ENCODE peak calls at places on chromosome 21, in four cellular contexts. One of them, this sample, is unnamed.

GRCh38 chr21:25396135-25396711 is 211.1 kb downstream of the MRPL39 start:
- DNase-seq in sigmoid colon: no peak
- DNase-seq in uterus: no peak
- DNase-seq in stomach: no peak
- DNase-seq in this sample: no peak

GRCh38 chr21:28216976-28217523 is 775.6 kb downstream of the LTN1 start:
- DNase-seq in sigmoid colon: no peak
- DNase-seq in uterus: no peak
- DNase-seq in stomach: no peak
- DNase-seq in this sample: no peak

GRCh38 chr21:16792155-16792554 is 720.7 kb upstream of the CXADR start:
- DNase-seq in sigmoid colon: no peak
- DNase-seq in uterus: no peak
- DNase-seq in stomach: no peak
- DNase-seq in this sample: no peak

GRCh38 chr21:38240121-38240520 is 16.7 kb upstream of the KCNJ15 start:
- DNase-seq in sigmoid colon: no peak
- DNase-seq in uterus: no peak
- DNase-seq in stomach: no peak
- DNase-seq in this sample: no peak

GRCh38 chr21:38832664-38833063 is 26.9 kb downstream of the ETS2 start:
- DNase-seq in sigmoid colon: no peak
- DNase-seq in uterus: no peak
- DNase-seq in stomach: no peak
- DNase-seq in this sample: no peak

GRCh38 chr21:26958792-26959191 is 8.1 kb downstream of the ADAMTS5 start:
- DNase-seq in sigmoid colon: no peak
- DNase-seq in uterus: no peak
- DNase-seq in stomach: no peak
- DNase-seq in this sample: no peak

GRCh38 chr21:22855581-22855980 is 1857.4 kb downstream of the NCAM2 start:
- DNase-seq in sigmoid colon: no peak
- DNase-seq in uterus: no peak
- DNase-seq in stomach: no peak
- DNase-seq in this sample: no peak

GRCh38 chr21:32580949-32581348 is 4.4 kb downstream of the TCP10L start:
- DNase-seq in sigmoid colon: no peak
- DNase-seq in uterus: no peak
- DNase-seq in stomach: no peak
- DNase-seq in this sample: no peak

GRCh38 chr21:28539623-28539988 is 453.1 kb downstream of the LTN1 start:
- DNase-seq in sigmoid colon: no peak
- DNase-seq in uterus: no peak
- DNase-seq in stomach: no peak
- DNase-seq in this sample: no peak

GRCh38 chr21:26194326-26194725 is 23.8 kb upstream of the APP start:
- DNase-seq in sigmoid colon: no peak
- DNase-seq in uterus: no peak
- DNase-seq in stomach: no peak
- DNase-seq in this sample: no peak

GRCh38 chr21:39637197-39637970 is 24.6 kb downstream of the B3GALT5 start:
- DNase-seq in sigmoid colon: no peak
- DNase-seq in uterus: no peak
- DNase-seq in stomach: no peak
- DNase-seq in this sample: no peak

GRCh38 chr21:31872452-31873274 is at the start of gene HUNK:
- DNase-seq in sigmoid colon: no peak
- DNase-seq in uterus: peak
- DNase-seq in stomach: no peak
- DNase-seq in this sample: no peak

GRCh38 chr21:40130476-40130875 is 263.2 kb downstream of the PCP4 start:
- DNase-seq in sigmoid colon: no peak
- DNase-seq in uterus: no peak
- DNase-seq in stomach: no peak
- DNase-seq in this sample: no peak

GRCh38 chr21:33171584-33172169 is 58.1 kb upstream of the IFNAR2 start:
- DNase-seq in sigmoid colon: no peak
- DNase-seq in uterus: no peak
- DNase-seq in stomach: no peak
- DNase-seq in this sample: no peak

GRCh38 chr21:9839011-9839661 is 682.2 kb upstream of the TPTE start:
- DNase-seq in sigmoid colon: peak
- DNase-seq in uterus: no peak
- DNase-seq in stomach: no peak
- DNase-seq in this sample: peak

DNA sequence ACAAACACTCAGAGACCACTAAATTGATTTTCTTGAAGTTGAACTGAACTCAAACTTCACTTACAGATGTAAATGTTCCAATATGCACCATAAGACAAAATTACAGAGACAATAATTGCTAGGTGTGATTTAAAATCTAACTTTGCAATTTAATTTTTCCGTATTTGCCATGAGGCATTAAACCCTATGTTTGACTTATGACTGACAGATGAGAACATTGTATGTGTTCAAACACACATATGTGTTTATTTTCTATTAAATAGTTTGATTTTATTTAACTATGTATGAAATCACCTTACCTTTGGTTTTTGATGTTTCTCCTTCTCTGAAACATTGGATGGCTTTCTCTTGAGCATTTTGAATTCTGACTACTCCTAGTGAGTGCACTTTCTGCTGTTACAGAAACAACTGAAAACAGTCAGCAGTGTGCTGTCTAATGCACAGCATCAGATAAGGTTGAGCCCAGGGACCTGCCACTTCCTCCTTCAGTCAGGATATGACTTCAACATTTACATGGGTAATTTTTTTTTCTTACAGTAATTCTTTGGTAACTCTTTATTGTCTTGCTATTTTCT is at the start of gene SAMSN1:
- DNase-seq in sigmoid colon: peak
- DNase-seq in uterus: no peak
- DNase-seq in stomach: peak
- DNase-seq in this sample: no peak
- TF ChIP-seq POLR2A in sigmoid colon: peak
- TF ChIP-seq POLR2A in uterus: no peak
- TF ChIP-seq POLR2A in stomach: no peak
- TF ChIP-seq POLR2A in this sample: no peak

GRCh38 chr21:41374177-41374712 is 12.4 kb downstream of the MX2 start:
- DNase-seq in sigmoid colon: peak
- DNase-seq in uterus: peak
- DNase-seq in stomach: no peak
- DNase-seq in this sample: no peak
- TF ChIP-seq CTCF in sigmoid colon: no peak
- TF ChIP-seq CTCF in uterus: no peak
- TF ChIP-seq CTCF in stomach: no peak
- TF ChIP-seq CTCF in this sample: no peak

GRCh38 chr21:45363921-45364463 is 41.0 kb upstream of the COL18A1 start:
- DNase-seq in sigmoid colon: peak
- DNase-seq in uterus: peak
- DNase-seq in stomach: peak
- DNase-seq in this sample: peak
- TF ChIP-seq POLR2A in sigmoid colon: no peak
- TF ChIP-seq POLR2A in uterus: peak
- TF ChIP-seq POLR2A in stomach: no peak
- TF ChIP-seq POLR2A in this sample: no peak

GRCh38 chr21:45357436-45358260 is 47.3 kb upstream of the COL18A1 start:
- DNase-seq in sigmoid colon: peak
- DNase-seq in uterus: peak
- DNase-seq in stomach: peak
- DNase-seq in this sample: no peak

GRCh38 chr21:45356653-45357435 is 48.1 kb upstream of the COL18A1 start:
- DNase-seq in sigmoid colon: no peak
- DNase-seq in uterus: no peak
- DNase-seq in stomach: no peak
- DNase-seq in this sample: no peak

GRCh38 chr21:45354970-45355369 is 50.0 kb upstream of the COL18A1 start:
- DNase-seq in sigmoid colon: no peak
- DNase-seq in uterus: no peak
- DNase-seq in stomach: no peak
- DNase-seq in this sample: no peak

GRCh38 chr21:45355573-45355972 is 49.4 kb upstream of the COL18A1 start:
- DNase-seq in sigmoid colon: no peak
- DNase-seq in uterus: no peak
- DNase-seq in stomach: no peak
- DNase-seq in this sample: no peak

DNA sequence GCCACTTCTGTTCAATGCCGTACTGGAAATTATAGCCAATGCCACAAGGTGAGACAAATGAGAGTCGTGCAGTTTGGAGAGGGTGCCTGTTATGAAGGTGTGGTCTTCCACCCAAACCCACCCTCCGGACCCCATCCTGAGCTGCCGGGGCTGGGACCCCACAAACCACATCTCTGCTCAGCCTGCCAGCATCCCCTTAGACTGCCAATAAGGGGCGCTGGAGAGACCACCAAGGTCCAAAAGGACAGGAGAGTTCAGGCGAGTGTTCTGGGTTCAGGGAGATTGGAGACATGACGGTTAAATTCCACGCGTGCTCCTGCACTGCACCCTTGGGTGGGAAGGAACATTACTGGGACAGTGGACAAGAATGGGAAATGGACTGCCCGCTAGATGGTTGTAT is 48.7 kb upstream of the COL18A1 start:
- DNase-seq in sigmoid colon: no peak
- DNase-seq in uterus: no peak
- DNase-seq in stomach: no peak
- DNase-seq in this sample: no peak
- TF ChIP-seq CTCF in sigmoid colon: no peak
- TF ChIP-seq CTCF in uterus: no peak
- TF ChIP-seq CTCF in stomach: no peak
- TF ChIP-seq CTCF in this sample: no peak

GRCh38 chr21:43769325-43769958 is 6.7 kb downstream of the CSTB start:
- DNase-seq in sigmoid colon: no peak
- DNase-seq in uterus: no peak
- DNase-seq in stomach: no peak
- DNase-seq in this sample: no peak

GRCh38 chr21:43771199-43771675 is 4.9 kb downstream of the CSTB start:
- DNase-seq in sigmoid colon: no peak
- DNase-seq in uterus: no peak
- DNase-seq in stomach: no peak
- DNase-seq in this sample: no peak

GRCh38 chr21:43771698-43772367 is 4.3 kb downstream of the CSTB start:
- DNase-seq in sigmoid colon: no peak
- DNase-seq in uterus: no peak
- DNase-seq in stomach: no peak
- DNase-seq in this sample: no peak

GRCh38 chr21:43768868-43769167 is 7.3 kb downstream of the CSTB start:
- DNase-seq in sigmoid colon: no peak
- DNase-seq in uterus: no peak
- DNase-seq in stomach: no peak
- DNase-seq in this sample: no peak

GRCh38 chr21:43770066-43770655 is 5.9 kb downstream of the CSTB start:
- DNase-seq in sigmoid colon: no peak
- DNase-seq in uterus: no peak
- DNase-seq in stomach: no peak
- DNase-seq in this sample: no peak
- TF ChIP-seq POLR2A in sigmoid colon: no peak
- TF ChIP-seq POLR2A in uterus: no peak
- TF ChIP-seq POLR2A in stomach: no peak
- TF ChIP-seq POLR2A in this sample: no peak

DNA sequence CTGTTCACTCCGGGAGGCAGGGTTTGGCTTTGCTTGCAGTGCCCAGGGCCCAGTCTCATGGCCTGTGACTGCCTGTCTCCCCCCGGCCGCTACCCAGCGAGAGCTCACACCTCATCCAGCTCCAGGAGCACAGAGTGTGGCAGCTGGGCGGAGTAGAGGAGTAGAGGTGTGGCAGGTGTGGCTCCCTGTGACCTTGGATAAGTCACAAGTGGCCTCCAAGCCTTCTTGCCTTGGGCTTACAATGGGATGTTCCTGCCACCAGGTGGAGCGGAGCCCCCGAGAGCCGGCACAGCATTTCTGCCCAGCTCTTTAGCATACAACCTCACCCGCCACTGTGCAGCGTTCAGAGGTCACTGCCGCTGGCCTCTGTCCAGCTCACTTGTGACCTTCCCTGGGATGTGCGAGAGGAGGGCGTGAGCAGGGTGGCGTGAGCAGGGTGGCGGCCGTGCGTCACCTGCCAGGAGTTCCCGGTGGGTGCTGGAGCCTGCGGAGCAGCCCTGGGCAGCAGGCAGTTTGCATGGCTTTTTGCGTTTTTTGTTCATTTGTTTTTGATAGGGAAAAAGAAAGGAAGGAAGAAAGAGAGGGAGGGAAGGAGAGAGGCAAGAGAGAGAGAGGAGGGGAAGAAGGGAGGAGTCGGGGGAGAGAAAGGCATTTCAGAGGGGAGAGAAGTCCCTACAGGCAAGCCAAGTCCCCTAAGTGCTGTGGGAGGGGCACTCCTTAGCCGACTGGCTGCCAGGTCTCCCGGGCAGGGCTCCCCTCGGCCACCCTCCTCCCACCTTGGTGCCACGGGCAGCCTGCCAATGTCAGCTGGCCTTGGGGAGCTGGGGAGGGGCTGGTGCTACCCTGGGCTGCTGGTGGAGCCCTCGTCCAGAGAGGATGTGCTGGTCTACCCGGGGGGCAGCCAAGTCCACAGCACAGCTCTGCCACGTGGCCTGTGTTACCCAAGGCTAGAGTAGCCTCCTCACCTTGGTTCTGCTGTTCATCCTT is 42.6 kb downstream of the CRYAA start:
- DNase-seq in sigmoid colon: peak
- DNase-seq in uterus: no peak
- DNase-seq in stomach: peak
- DNase-seq in this sample: peak
- TF ChIP-seq CTCF in sigmoid colon: no peak
- TF ChIP-seq CTCF in uterus: no peak
- TF ChIP-seq CTCF in stomach: no peak
- TF ChIP-seq CTCF in this sample: no peak

DNA sequence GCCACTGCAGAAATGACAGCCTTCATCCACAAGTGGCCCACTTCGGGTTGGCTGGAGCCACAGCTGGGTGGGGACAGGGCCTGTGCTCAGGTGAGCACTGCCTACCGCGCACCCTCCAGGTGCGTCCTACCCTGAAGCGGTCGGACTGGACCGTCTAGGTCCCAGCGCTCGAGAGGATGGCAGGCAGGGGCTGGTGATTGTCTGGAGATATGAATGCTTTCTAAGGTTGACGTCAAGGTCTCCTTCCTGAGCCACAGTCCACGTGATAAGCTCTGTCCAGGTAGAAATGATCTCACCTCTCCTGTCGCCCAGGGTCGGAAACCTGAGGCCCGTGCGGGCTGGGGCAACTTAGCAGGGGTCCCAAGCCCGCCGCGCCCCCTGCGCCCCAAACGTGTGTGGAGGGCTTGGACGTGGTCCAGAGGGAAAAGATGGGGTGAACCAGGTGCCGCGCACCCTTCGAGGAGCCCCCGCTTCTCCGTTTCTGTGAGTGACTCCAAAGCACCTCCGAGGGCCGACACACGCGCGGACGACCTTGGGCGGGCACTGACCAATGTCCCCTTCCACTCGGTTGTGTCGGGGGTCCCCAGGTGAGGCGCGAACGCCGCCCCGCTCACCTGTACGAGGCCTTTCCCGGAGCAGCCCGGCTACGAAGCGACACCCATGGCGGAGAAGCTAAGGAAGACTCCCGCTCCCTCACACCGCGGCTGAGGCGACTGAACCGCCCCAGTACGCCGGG is 853 bp upstream of the DOP1B start:
- DNase-seq in sigmoid colon: peak
- DNase-seq in uterus: no peak
- DNase-seq in stomach: peak
- DNase-seq in this sample: no peak
- TF ChIP-seq POLR2A in sigmoid colon: peak
- TF ChIP-seq POLR2A in uterus: peak
- TF ChIP-seq POLR2A in stomach: no peak
- TF ChIP-seq POLR2A in this sample: peak

This sample was measured in suprapubic skin.